ENCODE peak calls at places on chromosomes 11 and 22, in four cellular contexts. B, D, F and E are unnamed samples.

GRCh38 chr22:37803195-37803635 is 4.5 kb upstream of the GCAT start:
- DNase-seq in B (peak), F (no peak), D (no peak), E (no peak)

GRCh38 chr11:88666364-88666763 is 328.8 kb upstream of the CTSC start:
- DNase-seq in D (no peak), F (no peak), B (no peak), E (no peak)

GRCh38 chr11:44417756-44418437 is 108.0 kb upstream of the ALX4 start:
- DNase-seq in D (no peak), B (no peak), F (no peak), E (no peak)

GRCh38 chr11:8035225-8035846 is 45.7 kb upstream of the TUB start:
- DNase-seq in F (no peak), B (no peak), D (no peak), E (no peak)

GRCh38 chr11:15118431-15118830 is 3.7 kb downstream of the INSC start:
- DNase-seq in F (no peak), B (no peak), D (no peak), E (no peak)

GRCh38 chr11:34512810-34513673 is 552 bp downstream of the ELF5 start:
- DNase-seq in B (peak), F (peak), D (no peak), E (no peak)

GRCh38 chr11:127474735-127475134 is 474.2 kb upstream of the KIRREL3 start:
- DNase-seq in B (no peak), D (no peak), F (no peak), E (no peak)

GRCh38 chr11:62538470-62539237 is 8.0 kb downstream of the AHNAK start:
- DNase-seq in B (no peak), D (no peak), F (no peak), E (no peak)

GRCh38 chr11:14423633-14424032 is 64.7 kb upstream of the RRAS2 start:
- DNase-seq in D (no peak), B (peak), F (no peak), E (no peak)

GRCh38 chr11:80136991-80137390 is 696.2 kb upstream of the TENM4 start:
- DNase-seq in D (peak), F (no peak), B (peak), E (no peak)

GRCh38 chr22:26398741-26399153 is 30.3 kb upstream of the ASPHD2 start:
- DNase-seq in B (peak), F (peak), D (peak), E (no peak)

GRCh38 chr11:126431401-126432064 is 76.0 kb downstream of the ST3GAL4 start:
- DNase-seq in B (no peak), D (peak), F (no peak), E (peak)

GRCh38 chr11:127493330-127493729 is 492.8 kb upstream of the KIRREL3 start:
- DNase-seq in F (no peak), B (peak), D (peak), E (no peak)

GRCh38 chr11:17810736-17811135 is 76.2 kb downstream of the KCNC1 start:
- DNase-seq in D (no peak), B (no peak), F (no peak), E (no peak)

GRCh38 chr11:33187851-33188722 is 26.8 kb upstream of the CSTF3 start:
- DNase-seq in D (no peak), F (no peak), B (peak), E (no peak)

GRCh38 chr11:65204143-65204542 is 22.4 kb downstream of the CAPN1 start:
- DNase-seq in F (no peak), B (no peak), D (no peak), E (no peak)

GRCh38 chr11:11263238-11264030 is 89.6 kb downstream of the CSNK2A3 start:
- DNase-seq in B (no peak), D (no peak), F (no peak), E (no peak)

GRCh38 chr11:102312656-102313055 is 4.6 kb upstream of the BIRC3 start:
- DNase-seq in B (peak), F (no peak), D (no peak), E (no peak)

GRCh38 chr22:50047346-50047745 is 10.8 kb downstream of the TTLL8 start:
- DNase-seq in F (no peak), B (no peak), D (no peak), E (no peak)

GRCh38 chr11:33894402-33894754 is 2.5 kb upstream of the LMO2 start:
- DNase-seq in D (no peak), F (no peak), B (no peak), E (no peak)

GRCh38 chr11:128800871-128801417 is 66.2 kb downstream of the KCNJ1 start:
- DNase-seq in F (no peak), B (no peak), D (no peak), E (no peak)

GRCh38 chr22:20011123-20011992 is 5.3 kb downstream of the ARVCF start:
- DNase-seq in B (peak), D (no peak), F (no peak), E (peak)

GRCh38 chr22:48436201-48436931 is 1391.3 kb downstream of the BRD1 start:
- DNase-seq in B (no peak), F (no peak), D (no peak), E (no peak)

GRCh38 chr22:42720263-42721044 is at the start of gene A4GALT:
- DNase-seq in D (no peak), F (no peak), B (peak), E (peak)

GRCh38 chr22:49786976-49787843 is 40.5 kb downstream of the BRD1 start:
- DNase-seq in F (no peak), D (no peak), B (no peak), E (no peak)

GRCh38 chr11:74736031-74736430 is 4.8 kb upstream of the CHRDL2 start:
- DNase-seq in D (no peak), F (no peak), B (no peak), E (no peak)

GRCh38 chr22:40426671-40427070 is 56.3 kb downstream of the SGSM3 start:
- DNase-seq in B (no peak), F (no peak), D (no peak), E (no peak)

GRCh38 chr11:121451178-121451981 is 734 bp upstream of the SORL1 start:
- DNase-seq in D (no peak), B (no peak), F (no peak), E (no peak)

GRCh38 chr11:33479216-33479615 is 221.4 kb downstream of the C11orf91 start:
- DNase-seq in B (no peak), F (no peak), D (no peak), E (no peak)

GRCh38 chr11:111978028-111978771 is 41.1 kb downstream of the DIXDC1 start:
- DNase-seq in F (no peak), D (peak), B (peak), E (peak)

GRCh38 chr11:74442601-74443000 is 24.7 kb downstream of the KCNE3 start:
- DNase-seq in D (no peak), F (no peak), B (no peak), E (no peak)

GRCh38 chr11:61153593-61154090 is 7.6 kb downstream of the VPS37C start:
- DNase-seq in F (no peak), B (no peak), D (no peak), E (no peak)

GRCh38 chr11:64447717-64448598 is 89.0 kb downstream of the RPS6KA4 start:
- DNase-seq in D (no peak), F (no peak), B (peak), E (no peak)

GRCh38 chr11:19728436-19728835 is 15.8 kb downstream of the NAV2 start:
- DNase-seq in F (no peak), D (no peak), B (no peak), E (peak)

GRCh38 chr22:23791737-23792645 is 5.2 kb downstream of the SMARCB1 start:
- DNase-seq in F (no peak), B (no peak), D (no peak), E (peak)

GRCh38 chr11:128507936-128508335 is 79.4 kb downstream of the ETS1 start:
- DNase-seq in F (no peak), B (no peak), D (no peak), E (no peak)

GRCh38 chr11:86524603-86525352 is 147.6 kb downstream of the ME3 start:
- DNase-seq in F (no peak), B (no peak), D (no peak), E (no peak)

GRCh38 chr22:41619979-41620645 is 731 bp downstream of the DESI1 start:
- DNase-seq in F (peak), B (peak), D (no peak), E (peak)

GRCh38 chr11:111833524-111833923 is 37.9 kb downstream of the ALG9 start:
- DNase-seq in B (peak), D (no peak), F (no peak), E (no peak)

GRCh38 chr11:66850235-66850587 is 6.7 kb upstream of the LRFN4 start:
- DNase-seq in B (no peak), D (no peak), F (no peak), E (no peak)